ENCODE peak calls at places on chromosome 5, in five cellular contexts. G is IMR-90, H is H9, K is neuronal stem cell, P is mesenchymal stem cell. C is an unnamed sample.

GRCh38 chr5:126776499-126777256 is at the start of gene LMNB1:
- DNase-seq in P (peak; percentile 95), K (peak; percentile 96), G (peak; percentile 94), H (peak; percentile 98), C (peak; percentile 99)

GRCh38 chr5:180170111-180170809 is 38.8 kb downstream of the RASGEF1C start:
- DNase-seq in K (no peak), G (no peak), H (peak; percentile 42), P (no peak), C (no peak)

GRCh38 chr5:142322747-142323479 is 1.9 kb downstream of the SPRY4 start:
- DNase-seq in K (peak; percentile 14), P (peak; percentile 74), H (no peak), G (peak; percentile 69), C (no peak)

GRCh38 chr5:113022661-113023060 is 46.1 kb downstream of the DCP2 start:
- DNase-seq in P (peak; percentile 57), H (no peak), K (no peak), G (peak; percentile 37), C (no peak)

GRCh38 chr5:142740474-142740873 is 29.7 kb upstream of the ARHGAP26 start:
- DNase-seq in H (no peak), K (no peak), G (no peak), P (no peak), C (peak; percentile 29)

GRCh38 chr5:131998431-131999040 is 12.9 kb downstream of the ACSL6 start:
- DNase-seq in K (no peak), P (no peak), H (no peak), G (no peak), C (no peak)

GRCh38 chr5:149268928-149269557 is 2.6 kb upstream of the AFAP1L1 start:
- DNase-seq in P (peak; percentile 66), K (peak; percentile 31), G (peak; percentile 61), H (no peak), C (peak; percentile 56)

GRCh38 chr5:151580858-151581257 is 10.3 kb downstream of the FAT2 start:
- DNase-seq in G (no peak), P (no peak), K (no peak), H (peak; percentile 59), C (peak; percentile 57)

GRCh38 chr5:150114773-150115408 is 28.5 kb upstream of the CSF1R start:
- DNase-seq in P (no peak), H (peak; percentile 10), G (no peak), K (no peak), C (no peak)

GRCh38 chr5:155532621-155533314 is 519.2 kb downstream of the KIF4B start:
- DNase-seq in K (no peak), H (no peak), P (no peak), G (no peak), C (no peak)

GRCh38 chr5:173633304-173633703 is 16.9 kb upstream of the BOD1 start:
- DNase-seq in H (no peak), P (no peak), K (no peak), G (no peak), C (no peak)

GRCh38 chr5:42721484-42721883 is 35.1 kb upstream of the CCDC152 start:
- DNase-seq in K (no peak), G (no peak), H (no peak), P (no peak), C (no peak)

GRCh38 chr5:14428302-14429081 is 153.1 kb upstream of the OTULINL start:
- DNase-seq in H (no peak), P (peak; percentile 79), G (peak; percentile 70), K (no peak), C (peak; percentile 35)

GRCh38 chr5:61330341-61330878 is 1.6 kb upstream of the ZSWIM6 start:
- DNase-seq in K (peak; percentile 49), H (peak; percentile 55), P (peak; percentile 74), G (peak; percentile 45), C (peak; percentile 97)

GRCh38 chr5:123515904-123516303 is 3.9 kb downstream of the CSNK1G3 start:
- DNase-seq in P (no peak), K (no peak), G (no peak), H (no peak), C (no peak)

GRCh38 chr5:154097031-154097430 is 58.3 kb downstream of the MFAP3 start:
- DNase-seq in G (no peak), P (no peak), K (no peak), H (peak; percentile 38), C (peak; percentile 67)

GRCh38 chr5:79062431-79062830 is 7.0 kb downstream of the DMGDH start:
- DNase-seq in K (no peak), H (no peak), G (no peak), P (no peak), C (no peak)

GRCh38 chr5:30959238-30959637 is 234.2 kb upstream of the CDH6 start:
- DNase-seq in P (no peak), G (peak; percentile 61), H (no peak), K (no peak), C (peak; percentile 39)

GRCh38 chr5:58455966-58456365 is 3.9 kb downstream of the PLK2 start:
- DNase-seq in K (no peak), H (no peak), G (no peak), P (no peak), C (no peak)

GRCh38 chr5:58456486-58456885 is 3.4 kb downstream of the PLK2 start:
- DNase-seq in H (no peak), K (no peak), G (no peak), P (no peak), C (no peak)

GRCh38 chr5:58454025-58454424 is 5.9 kb downstream of the PLK2 start:
- DNase-seq in K (no peak), G (no peak), H (no peak), P (no peak), C (no peak)

GRCh38 chr5:58455066-58455465 is 4.8 kb downstream of the PLK2 start:
- DNase-seq in K (no peak), P (peak; percentile 28), G (peak; percentile 55), H (no peak), C (no peak)

GRCh38 chr5:58455495-58455894 is 4.4 kb downstream of the PLK2 start:
- DNase-seq in H (no peak), G (no peak), K (no peak), P (no peak), C (no peak)
- H3K9ac ChIP-seq in H (no peak overlapping the region), G (peak overlapping the region; percentile 19), K (no peak overlapping the region), P (peak overlapping the region; percentile 40), C (no peak overlapping the region)

GRCh38 chr5:169063269-169063919 is 237.5 kb downstream of the SLIT3 start:
- DNase-seq in P (no peak), H (peak; percentile 37), K (no peak), G (no peak), C (peak; percentile 32)
- H3K18ac ChIP-seq in P (no peak overlapping the region), H (no peak overlapping the region), K (no peak overlapping the region), G (no peak overlapping the region), C (no peak overlapping the region)

GRCh38 chr5:64939772-64940510 is 171.2 kb downstream of the CWC27 start:
- DNase-seq in K (no peak), G (peak; percentile 59), P (peak; percentile 76), H (peak; percentile 55), C (peak; percentile 50)
- H3K9ac ChIP-seq in K (no peak overlapping the region), G (peak overlapping the region; percentile 58), P (peak overlapping the region; percentile 38), H (no peak overlapping the region), C (no peak overlapping the region)

GRCh38 chr5:138725885-138726457 is 27.3 kb upstream of the CTNNA1 start:
- DNase-seq in G (no peak), H (no peak), K (peak; percentile 29), P (peak; percentile 18), C (no peak)
- H3K18ac ChIP-seq in G (no peak overlapping the region), H (peak overlapping the region; percentile 70), K (peak overlapping the region; percentile 11), P (no peak overlapping the region), C (no peak overlapping the region)

GRCh38 chr5:141050622-141051525 is at the start of gene PCDHB1:
- DNase-seq in G (no peak), P (peak; percentile 33), K (peak; percentile 17), H (peak; percentile 64), C (peak; percentile 57)

DNA sequence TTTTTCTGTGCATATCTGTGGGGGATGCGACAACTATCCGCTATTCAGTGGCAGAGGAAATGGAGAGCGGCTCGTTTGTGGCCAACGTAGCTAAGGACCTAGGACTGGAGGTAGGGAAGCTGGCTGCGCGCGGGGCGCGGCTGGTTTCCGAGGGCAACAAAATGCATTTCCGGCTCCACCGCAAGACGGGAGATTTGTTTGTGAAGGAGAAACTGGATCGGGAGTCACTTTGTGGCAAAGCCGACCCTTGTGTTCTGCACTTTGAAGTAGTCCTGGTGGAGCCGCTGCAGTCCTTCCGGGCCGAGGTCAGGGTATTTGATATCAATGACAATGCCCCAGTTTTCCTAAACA is 327 bp downstream of the PCDHB1 start:
- DNase-seq in H (peak; percentile 68), G (no peak), K (no peak), P (no peak), C (peak; percentile 43)
- H3K9ac ChIP-seq in H (peak overlapping the region; percentile 21), G (no peak overlapping the region), K (no peak overlapping the region), P (no peak overlapping the region), C (peak overlapping the region; percentile 5)

DNA sequence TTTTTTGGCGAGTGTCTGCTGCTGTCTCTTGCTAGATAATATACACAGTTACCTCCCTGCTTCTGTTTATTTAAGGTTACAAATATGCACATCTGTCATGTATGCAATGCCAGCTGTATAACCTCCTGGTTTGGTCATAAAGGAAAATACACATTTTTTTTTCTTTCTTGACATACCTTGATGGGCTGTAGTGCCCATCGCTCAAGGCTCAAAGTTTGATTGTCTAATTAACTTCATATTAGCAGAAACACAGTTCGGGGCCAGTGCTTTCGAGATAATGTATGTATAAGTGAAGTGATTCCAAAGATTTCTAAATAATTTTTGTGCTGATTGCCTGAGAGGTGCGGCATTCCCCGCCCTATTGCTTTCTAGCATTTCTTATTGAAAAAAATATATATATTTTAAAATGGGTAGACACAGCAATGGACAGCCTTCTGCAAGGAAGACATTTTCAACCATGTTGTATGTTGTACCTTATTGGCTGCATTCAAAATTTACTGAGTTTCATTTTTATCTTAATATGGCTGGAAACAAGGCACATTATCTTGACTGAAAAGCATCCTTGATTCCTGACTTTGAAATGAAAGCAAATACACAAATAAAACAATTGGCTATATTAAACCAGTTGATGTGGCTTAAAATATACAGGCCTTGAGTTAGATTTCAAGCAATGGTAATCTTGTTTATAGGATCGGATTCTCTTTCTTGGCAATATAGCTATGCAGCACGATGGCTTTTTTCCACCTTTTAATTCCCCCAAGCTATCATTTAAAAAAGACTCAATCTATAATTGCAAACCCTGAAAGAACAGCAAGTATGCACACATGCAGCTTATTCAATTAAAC is 206.1 kb downstream of the MEF2C start:
- DNase-seq in H (no peak), G (no peak), P (no peak), K (no peak), C (no peak)
- H3K18ac ChIP-seq in H (no peak overlapping the region), G (no peak overlapping the region), P (no peak overlapping the region), K (no peak overlapping the region), C (no peak overlapping the region)

C was measured in mesendoderm.